ENCODE peak calls at places on chromosomes 16 and 17, in ten cellular contexts. W, U, Y, V, R, X, I, D, H and S are unnamed samples.

GRCh38 chr17:50618300-50618699 is 16.4 kb upstream of the ABCC3 start:
- DNase-seq in W (no peak), U (no peak), Y (no peak), V (no peak), R (no peak), X (no peak), I (no peak), D (peak; percentile 52), H (no peak), S (no peak)

GRCh38 chr17:76540381-76541300 is 797 bp downstream of the PRCD start:
- DNase-seq in W (peak; percentile 94), U (peak; percentile 90), Y (no peak), V (peak; percentile 94), R (peak; percentile 97), X (peak; percentile 62), I (no peak), D (peak; percentile 97), H (peak; percentile 53), S (peak; percentile 94)

GRCh38 chr17:46949291-46950174 is 26.6 kb downstream of the GOSR2 start:
- DNase-seq in W (no peak), U (no peak), Y (no peak), V (no peak), R (no peak), X (peak; percentile 3), I (no peak), D (no peak), H (no peak), S (no peak)

GRCh38 chr16:50696126-50696525 is 2.7 kb downstream of the NOD2 start:
- DNase-seq in W (no peak), U (no peak), Y (no peak), V (no peak), R (no peak), X (no peak), I (no peak), D (no peak), H (no peak), S (no peak)

GRCh38 chr16:10728035-10728462 is 15.6 kb upstream of the NUBP1 start:
- DNase-seq in W (no peak), U (no peak), Y (no peak), V (no peak), R (no peak), X (no peak), I (no peak), D (no peak), H (no peak), S (no peak)

GRCh38 chr17:72097144-72097543 is 23.7 kb upstream of the SOX9 start:
- DNase-seq in W (no peak), U (no peak), Y (no peak), V (no peak), R (no peak), X (no peak), I (no peak), D (no peak), H (no peak), S (no peak)

GRCh38 chr16:17083628-17084027 is 387.1 kb downstream of the XYLT1 start:
- DNase-seq in W (no peak), U (no peak), Y (no peak), V (no peak), R (no peak), X (no peak), I (no peak), D (no peak), H (no peak), S (no peak)

GRCh38 chr17:1182831-1183578 is 3.2 kb upstream of the ABR start:
- DNase-seq in W (no peak), U (no peak), Y (no peak), V (no peak), R (peak; percentile 58), X (no peak), I (no peak), D (no peak), H (no peak), S (no peak)

GRCh38 chr16:1932050-1933028 is 10.7 kb downstream of the MSRB1 start:
- DNase-seq in W (no peak), U (no peak), Y (no peak), V (peak; percentile 80), R (no peak), X (no peak), I (no peak), D (no peak), H (no peak), S (no peak)

GRCh38 chr16:637081-638018 is 1.2 kb upstream of the METTL26 start:
- DNase-seq in W (peak; percentile 92), U (peak; percentile 91), Y (peak; percentile 84), V (peak; percentile 90), R (peak; percentile 73), X (peak; percentile 100), I (peak; percentile 86), D (peak; percentile 94), H (peak; percentile 91), S (peak; percentile 92)

GRCh38 chr17:4206945-4207344 is 56.8 kb downstream of the ANKFY1 start:
- DNase-seq in W (no peak), U (no peak), Y (no peak), V (no peak), R (peak; percentile 38), X (no peak), I (no peak), D (no peak), H (no peak), S (no peak)

GRCh38 chr17:45019177-45019711 is 32.2 kb downstream of the DCAKD start:
- DNase-seq in W (no peak), U (no peak), Y (peak; percentile 23), V (peak; percentile 45), R (no peak), X (peak; percentile 67), I (peak; percentile 33), D (peak; percentile 60), H (peak; percentile 61), S (peak; percentile 26)

GRCh38 chr16:82042841-82043240 is 7.8 kb downstream of the HSD17B2 start:
- DNase-seq in W (no peak), U (no peak), Y (no peak), V (no peak), R (no peak), X (no peak), I (no peak), D (no peak), H (no peak), S (no peak)

GRCh38 chr16:72999541-73000019 is 48.3 kb downstream of the ZFHX3 start:
- DNase-seq in W (no peak), U (no peak), Y (no peak), V (no peak), R (no peak), X (no peak), I (no peak), D (no peak), H (no peak), S (no peak)

GRCh38 chr16:50702725-50703124 is 9.3 kb downstream of the NOD2 start:
- DNase-seq in W (no peak), U (no peak), Y (no peak), V (no peak), R (no peak), X (no peak), I (no peak), D (no peak), H (no peak), S (no peak)

GRCh38 chr16:1311212-1311737 is 1.8 kb downstream of the UBE2I start:
- DNase-seq in W (no peak), U (no peak), Y (no peak), V (no peak), R (no peak), X (no peak), I (no peak), D (no peak), H (no peak), S (no peak)

GRCh38 chr16:81996664-81997529 is 14.4 kb downstream of the SDR42E1 start:
- DNase-seq in W (no peak), U (no peak), Y (no peak), V (peak; percentile 58), R (peak; percentile 56), X (no peak), I (no peak), D (peak; percentile 70), H (no peak), S (peak; percentile 18)

GRCh38 chr17:57294629-57295501 is 38.5 kb downstream of the MSI2 start:
- DNase-seq in W (no peak), U (no peak), Y (peak; percentile 42), V (peak; percentile 28), R (peak; percentile 29), X (no peak), I (no peak), D (no peak), H (peak; percentile 34), S (no peak)

GRCh38 chr16:49910761-49911160 is 54.8 kb upstream of the ZNF423 start:
- DNase-seq in W (no peak), U (no peak), Y (no peak), V (no peak), R (no peak), X (no peak), I (no peak), D (no peak), H (no peak), S (no peak)

GRCh38 chr16:59170065-59170712 is 436.1 kb upstream of the GOT2 start:
- DNase-seq in W (no peak), U (no peak), Y (no peak), V (no peak), R (no peak), X (no peak), I (no peak), D (no peak), H (no peak), S (no peak)